ENCODE peak calls at places on chromosomes 1 and 21, in eight cellular contexts. D, R, P, C, T, I, Y and W are unnamed samples.

GRCh38 chr1:1308756-1309524 is 543 bp downstream of the PUSL1 start:
- DNase-seq in D (peak; percentile 78), R (peak; percentile 58), P (no peak), C (no peak), T (peak; percentile 57), I (peak; percentile 63), Y (no peak), W (no peak)

GRCh38 chr1:90387825-90388224 is 329.3 kb downstream of the BARHL2 start:
- DNase-seq in D (no peak), R (no peak), P (no peak), C (no peak), T (no peak), I (no peak), Y (no peak), W (no peak)

GRCh38 chr1:181122227-181122626 is 33.7 kb downstream of the IER5 start:
- DNase-seq in D (no peak), R (no peak), P (peak; percentile 29), C (no peak), T (no peak), I (no peak), Y (no peak), W (no peak)

GRCh38 chr1:117655220-117655577 is 49.4 kb downstream of the TENT5C start:
- DNase-seq in D (no peak), R (no peak), P (peak; percentile 75), C (no peak), T (no peak), I (no peak), Y (no peak), W (no peak)

GRCh38 chr1:209490013-209490412 is 93.5 kb upstream of the CAMK1G start:
- DNase-seq in D (no peak), R (no peak), P (no peak), C (no peak), T (no peak), I (peak; percentile 60), Y (no peak), W (no peak)

GRCh38 chr1:173210716-173211231 is 3.6 kb upstream of the TNFSF4 start:
- DNase-seq in D (no peak), R (no peak), P (no peak), C (no peak), T (no peak), I (peak; percentile 49), Y (no peak), W (no peak)

GRCh38 chr1:110210604-110211502 is 739 bp downstream of the KCNC4 start:
- DNase-seq in D (peak; percentile 74), R (peak; percentile 59), P (peak; percentile 57), C (no peak), T (peak; percentile 68), I (peak; percentile 64), Y (no peak), W (peak; percentile 79)

GRCh38 chr1:163076446-163076845 is 7.3 kb downstream of the RGS4 start:
- DNase-seq in D (no peak), R (no peak), P (no peak), C (no peak), T (no peak), I (no peak), Y (no peak), W (no peak)

GRCh38 chr1:2320760-2321159 is 70.6 kb downstream of the MORN1 start:
- DNase-seq in D (no peak), R (no peak), P (no peak), C (no peak), T (no peak), I (no peak), Y (no peak), W (no peak)

GRCh38 chr1:43358121-43358745 is 548 bp upstream of the CDC20 start:
- DNase-seq in D (no peak), R (peak; percentile 68), P (no peak), C (peak; percentile 49), T (peak; percentile 64), I (peak; percentile 82), Y (no peak), W (no peak)

GRCh38 chr1:170483041-170483440 is 48.9 kb upstream of the GORAB start:
- DNase-seq in D (no peak), R (no peak), P (no peak), C (no peak), T (no peak), I (no peak), Y (no peak), W (no peak)

GRCh38 chr1:56972971-56973370 is 7.2 kb upstream of the C8B start:
- DNase-seq in D (no peak), R (no peak), P (no peak), C (no peak), T (no peak), I (no peak), Y (no peak), W (no peak)

GRCh38 chr21:36709030-36709867 is 10.3 kb downstream of the SIM2 start:
- DNase-seq in D (peak; percentile 69), R (no peak), P (peak; percentile 26), C (no peak), T (no peak), I (peak; percentile 41), Y (no peak), W (peak; percentile 76)

GRCh38 chr1:35688161-35688560 is 30.5 kb downstream of the C1orf216 start:
- DNase-seq in D (no peak), R (no peak), P (no peak), C (no peak), T (no peak), I (no peak), Y (no peak), W (no peak)

GRCh38 chr1:23383547-23384311 is 14.1 kb upstream of the ZNF436 start:
- DNase-seq in D (no peak), R (no peak), P (no peak), C (no peak), T (no peak), I (no peak), Y (no peak), W (no peak)

GRCh38 chr21:25607812-25608737 is 794 bp upstream of the MRPL39 start:
- DNase-seq in D (peak; percentile 79), R (peak; percentile 80), P (peak; percentile 83), C (peak; percentile 71), T (peak; percentile 84), I (peak; percentile 92), Y (peak; percentile 81), W (peak; percentile 86)

GRCh38 chr1:217135569-217135915 is 412.3 kb upstream of the ESRRG start:
- DNase-seq in D (peak; percentile 74), R (no peak), P (no peak), C (no peak), T (no peak), I (peak; percentile 31), Y (no peak), W (no peak)

GRCh38 chr1:229130028-229130668 is 140.8 kb upstream of the RAB4A start:
- DNase-seq in D (no peak), R (peak; percentile 88), P (peak; percentile 48), C (no peak), T (peak; percentile 83), I (no peak), Y (no peak), W (no peak)

GRCh38 chr1:68975534-68975933 is 478.7 kb upstream of the DEPDC1 start:
- DNase-seq in D (no peak), R (no peak), P (no peak), C (no peak), T (no peak), I (peak; percentile 80), Y (no peak), W (no peak)

GRCh38 chr1:37391181-37391949 is 83.0 kb upstream of the ZC3H12A start:
- DNase-seq in D (peak; percentile 57), R (no peak), P (no peak), C (no peak), T (no peak), I (peak; percentile 53), Y (no peak), W (no peak)
- TF ChIP-seq CTCF in D (peak; percentile 58), R (no peak), P (no peak), C (peak; percentile 29), T (no peak), I (peak; percentile 74), Y (no peak), W (no peak)

GRCh38 chr1:10825592-10825991 is 29.1 kb upstream of the CASZ1 start:
- DNase-seq in D (no peak), R (no peak), P (no peak), C (no peak), T (no peak), I (no peak), Y (no peak), W (no peak)
- H3K27ac ChIP-seq in D (no peak overlapping the region), R (no peak overlapping the region), P (no peak overlapping the region), C (no peak overlapping the region), T (no peak overlapping the region), I (no peak overlapping the region), Y (peak overlapping the region; percentile 21), W (peak overlapping the region; percentile 55)

GRCh38 chr1:205455581-205456382 is at the start of gene BLACAT1:
- DNase-seq in D (peak; percentile 77), R (no peak), P (no peak), C (no peak), T (no peak), I (peak; percentile 72), Y (no peak), W (no peak)

GRCh38 chr1:205458777-205459566 is 3.1 kb upstream of the BLACAT1 start:
- DNase-seq in D (peak; percentile 80), R (peak; percentile 27), P (no peak), C (no peak), T (no peak), I (peak; percentile 85), Y (no peak), W (no peak)

GRCh38 chr1:205454903-205455335 is 926 bp downstream of the BLACAT1 start:
- DNase-seq in D (peak; percentile 66), R (no peak), P (no peak), C (no peak), T (no peak), I (peak; percentile 73), Y (no peak), W (no peak)

GRCh38 chr1:205456383-205456867 is 580 bp upstream of the BLACAT1 start:
- DNase-seq in D (peak; percentile 76), R (no peak), P (no peak), C (no peak), T (no peak), I (peak; percentile 75), Y (no peak), W (no peak)

GRCh38 chr1:205456868-205457724 is 1.3 kb upstream of the BLACAT1 start:
- DNase-seq in D (peak; percentile 86), R (no peak), P (no peak), C (no peak), T (no peak), I (peak; percentile 90), Y (no peak), W (no peak)
- TF ChIP-seq POLR2AphosphoS5 in D (peak; percentile 16), R (no peak), P (no peak), C (no peak), T (no peak), I (no peak), Y (no peak), W (no peak)

DNA sequence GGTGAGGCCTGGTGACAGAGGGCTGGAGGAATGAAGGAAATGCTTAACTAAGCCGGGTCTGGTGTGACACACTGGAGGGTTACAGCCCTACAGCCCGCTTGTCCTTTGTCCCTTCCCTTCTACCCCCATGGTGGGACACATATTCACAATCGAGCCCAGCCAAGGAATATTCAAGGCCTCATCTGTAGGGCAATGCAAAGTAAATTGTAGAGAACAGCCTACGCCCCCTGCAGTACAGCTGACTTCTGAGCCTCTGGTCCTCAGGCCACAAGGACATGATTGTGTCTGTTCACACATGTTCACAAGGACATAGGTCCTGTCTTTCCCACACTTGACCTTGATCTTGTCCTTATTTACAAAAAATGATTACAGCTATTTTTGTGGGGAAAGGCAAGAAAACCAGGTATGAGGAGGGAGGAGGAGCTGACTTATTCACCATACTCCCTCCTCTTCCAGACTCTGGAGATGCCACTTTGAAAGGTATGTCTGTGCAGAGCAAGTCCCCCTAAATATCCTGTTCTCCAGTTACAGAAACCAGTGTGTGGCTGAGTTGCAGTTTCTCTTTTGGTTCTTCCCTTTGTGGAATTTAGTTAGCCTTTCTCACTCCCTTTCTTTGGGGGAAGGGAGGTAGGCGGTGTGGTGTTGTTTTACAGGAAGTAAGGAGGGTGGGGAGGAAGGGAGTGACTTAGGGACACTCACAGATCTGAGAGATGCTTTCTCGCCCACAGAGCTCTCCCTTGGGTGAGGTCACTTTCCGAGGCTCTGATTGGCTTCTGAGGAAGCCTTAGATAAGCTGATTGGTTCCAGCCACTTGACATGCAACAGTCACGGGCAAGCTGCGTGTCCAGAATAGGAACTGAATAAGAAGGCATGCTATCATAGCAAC is 14.6 kb downstream of the POLR3GL start:
- DNase-seq in D (peak; percentile 67), R (peak; percentile 98), P (peak; percentile 91), C (peak; percentile 96), T (peak; percentile 96), I (peak; percentile 98), Y (peak; percentile 76), W (peak; percentile 95)
- TF ChIP-seq CTCF in D (peak; percentile 53), R (no peak), P (no peak), C (peak; percentile 37), T (peak; percentile 53), I (peak; percentile 54), Y (no peak), W (no peak)